ENCODE peak calls at places on chromosomes 4 and X, in four cellular contexts. I is fibroblast of the aortic adventitia, X is astrocyte of the spinal cord, T is transverse colon. E is an unnamed sample.

GRCh38 chr4:37873383-37873782 is 17.5 kb upstream of the TBC1D1 start:
- DNase-seq in T (no peak), I (peak; percentile 73), X (peak; percentile 73), E (peak; percentile 16)

GRCh38 chr4:105280338-105280809 is 133.7 kb downstream of the TET2 start:
- DNase-seq in I (peak; percentile 99), X (peak; percentile 93), T (no peak), E (peak; percentile 38)

GRCh38 chr4:99024481-99025275 is 29.2 kb downstream of the METAP1 start:
- DNase-seq in X (no peak), I (no peak), T (peak; percentile 48), E (no peak)

GRCh38 chrX:123976671-123977316 is 15.3 kb downstream of the STAG2 start:
- DNase-seq in X (peak; percentile 36), T (no peak), I (peak; percentile 69), E (no peak)

GRCh38 chr4:119858176-119858575 is 208.5 kb downstream of the MAD2L1 start:
- DNase-seq in T (no peak), I (peak; percentile 22), X (no peak), E (no peak)

GRCh38 chr4:96675916-96676315 is 836.0 kb downstream of the PDHA2 start:
- DNase-seq in I (no peak), T (no peak), X (peak; percentile 36), E (no peak)

GRCh38 chrX:106203315-106203714 is 35.2 kb downstream of the PWWP3B start:
- DNase-seq in X (no peak), T (no peak), I (no peak), E (no peak)

GRCh38 chrX:13747836-13748235 is 13.3 kb downstream of the OFD1 start:
- DNase-seq in T (peak; percentile 57), I (peak; percentile 87), X (peak; percentile 68), E (peak; percentile 21)

GRCh38 chr4:108540536-108540935 is 79.8 kb upstream of the RPL34 start:
- DNase-seq in T (no peak), I (no peak), X (no peak), E (peak; percentile 5)

GRCh38 chrX:17552251-17552650 is 177.3 kb downstream of the NHS start:
- DNase-seq in T (no peak), X (peak; percentile 37), I (peak; percentile 71), E (no peak)

GRCh38 chr4:184408021-184408710 is 66.2 kb downstream of the IRF2 start:
- DNase-seq in I (peak; percentile 76), X (peak; percentile 88), T (no peak), E (peak; percentile 47)

GRCh38 chr4:184404047-184404446 is 70.3 kb downstream of the IRF2 start:
- DNase-seq in I (no peak), X (no peak), T (no peak), E (no peak)

GRCh38 chr4:184408711-184409081 is 65.7 kb downstream of the IRF2 start:
- DNase-seq in X (no peak), T (no peak), I (no peak), E (no peak)

GRCh38 chr4:184409502-184409901 is 64.8 kb downstream of the IRF2 start:
- DNase-seq in I (no peak), X (no peak), T (no peak), E (no peak)

GRCh38 chr4:184406915-184407314 is 67.4 kb downstream of the IRF2 start:
- DNase-seq in I (peak; percentile 39), T (peak; percentile 62), X (no peak), E (no peak)
- H3K4me3 ChIP-seq in I (no peak overlapping the region), T (no peak overlapping the region), X (no peak overlapping the region), E (no peak overlapping the region)

DNA sequence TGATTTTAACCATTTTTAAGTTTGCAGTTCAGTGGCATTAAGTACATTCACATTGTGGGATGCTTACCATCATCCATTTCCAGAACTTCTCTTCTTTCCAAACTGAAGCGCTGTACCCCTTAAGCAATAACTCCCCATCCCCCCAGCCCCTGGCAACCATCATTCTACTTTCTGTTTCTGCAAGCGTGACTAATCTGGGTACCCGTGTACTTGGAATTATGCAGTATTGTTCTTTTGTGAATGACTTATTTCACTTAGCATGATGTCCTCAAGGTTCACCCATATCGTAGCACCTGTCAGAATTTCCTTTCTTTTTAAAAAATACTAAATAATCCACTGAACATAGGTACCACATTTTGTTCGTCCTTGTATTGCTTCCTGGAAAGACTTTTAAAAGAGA is 32.9 kb downstream of the USP9X start:
- DNase-seq in X (no peak), I (no peak), T (no peak), E (no peak)
- H3K4me3 ChIP-seq in X (no peak overlapping the region), I (no peak overlapping the region), T (no peak overlapping the region), E (no peak overlapping the region)

DNA sequence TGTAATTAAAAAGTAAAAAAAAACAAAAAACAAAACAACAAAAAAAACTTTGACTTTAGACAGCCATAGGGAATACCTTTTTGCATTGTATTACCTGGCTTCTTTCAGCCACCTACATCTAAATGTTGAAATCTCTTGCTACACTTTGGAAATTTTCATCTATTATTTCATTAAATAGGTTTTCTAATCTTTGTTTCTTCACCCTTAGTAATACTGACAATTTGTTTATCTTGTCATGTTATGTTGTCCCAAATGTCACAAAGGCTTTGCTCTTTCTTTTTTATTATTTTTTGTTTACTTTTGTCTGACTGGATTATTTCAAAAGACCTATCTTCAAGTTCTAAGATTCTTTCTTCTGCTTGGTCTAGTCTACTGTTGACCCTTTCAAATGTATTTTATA is 7.5 kb downstream of the PF4 start:
- DNase-seq in I (no peak), T (no peak), X (no peak), E (no peak)
- H3K4me3 ChIP-seq in I (no peak overlapping the region), T (no peak overlapping the region), X (no peak overlapping the region), E (no peak overlapping the region)

DNA sequence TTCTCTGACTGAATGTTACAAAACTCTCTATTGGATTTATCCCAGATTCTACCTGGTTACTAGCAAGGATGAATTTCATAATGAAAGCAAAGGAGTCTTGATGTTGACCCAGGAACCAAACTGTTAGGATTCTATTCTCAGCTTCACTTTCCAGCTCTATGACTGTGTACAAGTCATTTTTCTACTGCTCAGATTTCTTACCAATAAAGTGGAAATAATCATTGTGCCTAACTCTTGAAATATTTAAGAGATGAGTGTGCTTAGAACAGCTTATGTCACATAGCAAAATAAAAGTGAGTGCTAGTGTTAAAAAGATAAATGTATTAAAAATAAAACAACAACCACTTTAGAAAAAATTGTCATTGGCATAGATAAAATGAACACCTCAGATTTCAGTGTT is 45.6 kb downstream of the EPHA5 start:
- DNase-seq in T (no peak), I (peak; percentile 9), X (peak; percentile 36), E (no peak)
- H3K4me3 ChIP-seq in T (no peak overlapping the region), I (no peak overlapping the region), X (no peak overlapping the region), E (no peak overlapping the region)

DNA sequence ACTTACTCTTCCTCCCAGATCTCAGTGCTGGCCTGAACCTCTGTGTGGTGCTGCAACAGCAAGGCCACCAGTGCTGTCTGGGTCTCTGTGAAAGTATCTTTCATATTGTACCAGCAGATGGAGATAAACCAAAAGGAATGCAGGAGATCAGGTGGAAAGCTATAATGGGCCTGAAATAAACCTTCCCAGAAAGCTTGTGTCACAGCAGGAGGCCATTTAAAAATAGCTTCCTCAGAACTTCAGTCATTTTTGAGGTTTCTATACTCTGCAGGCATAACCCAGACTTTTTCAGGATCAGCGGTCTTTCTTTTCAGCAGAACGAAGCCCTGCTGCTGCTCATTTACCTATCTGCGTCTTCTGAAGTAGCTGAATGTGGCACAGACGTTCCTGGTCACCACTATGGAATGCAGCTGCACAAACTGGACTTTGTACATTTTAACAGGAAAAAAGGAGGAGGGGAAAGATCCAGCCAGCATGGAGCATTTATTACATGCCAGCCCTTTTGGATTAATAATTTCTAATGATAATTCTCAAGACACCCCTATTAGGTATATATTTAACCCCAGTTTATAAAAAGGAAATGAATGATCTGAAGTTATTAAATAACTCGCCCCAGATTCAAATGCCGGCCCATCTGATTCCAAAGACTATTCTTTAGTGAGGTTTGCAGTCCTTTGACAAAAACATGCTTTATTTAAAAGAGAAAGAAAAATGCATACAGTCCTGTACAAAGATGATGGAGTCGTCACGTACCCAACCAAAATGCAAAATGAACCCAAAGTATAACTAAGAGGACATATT is 119.7 kb downstream of the NFKB1 start:
- DNase-seq in I (peak; percentile 87), X (peak; percentile 95), T (peak; percentile 47), E (peak; percentile 69)
- H3K4me3 ChIP-seq in I (no peak overlapping the region), X (no peak overlapping the region), T (no peak overlapping the region), E (no peak overlapping the region)

GRCh38 chr4:6221851-6222760 is 21.8 kb upstream of the JAKMIP1 start:
- DNase-seq in I (peak; percentile 3), X (peak; percentile 9), T (peak; percentile 16), E (no peak)
- H3K4me3 ChIP-seq in I (no peak overlapping the region), X (no peak overlapping the region), T (no peak overlapping the region), E (no peak overlapping the region)

GRCh38 chr4:47526281-47526680 is 41.2 kb downstream of the ATP10D start:
- DNase-seq in I (peak; percentile 73), X (peak; percentile 55), T (no peak), E (no peak)

GRCh38 chr4:47530801-47531200 is 45.7 kb downstream of the ATP10D start:
- DNase-seq in X (no peak), I (no peak), T (no peak), E (no peak)

GRCh38 chr4:47519239-47519883 is 34.3 kb downstream of the ATP10D start:
- DNase-seq in X (peak; percentile 73), T (no peak), I (no peak), E (no peak)

GRCh38 chr4:47528651-47529050 is 43.6 kb downstream of the ATP10D start:
- DNase-seq in X (peak; percentile 87), I (peak; percentile 66), T (no peak), E (no peak)

DNA sequence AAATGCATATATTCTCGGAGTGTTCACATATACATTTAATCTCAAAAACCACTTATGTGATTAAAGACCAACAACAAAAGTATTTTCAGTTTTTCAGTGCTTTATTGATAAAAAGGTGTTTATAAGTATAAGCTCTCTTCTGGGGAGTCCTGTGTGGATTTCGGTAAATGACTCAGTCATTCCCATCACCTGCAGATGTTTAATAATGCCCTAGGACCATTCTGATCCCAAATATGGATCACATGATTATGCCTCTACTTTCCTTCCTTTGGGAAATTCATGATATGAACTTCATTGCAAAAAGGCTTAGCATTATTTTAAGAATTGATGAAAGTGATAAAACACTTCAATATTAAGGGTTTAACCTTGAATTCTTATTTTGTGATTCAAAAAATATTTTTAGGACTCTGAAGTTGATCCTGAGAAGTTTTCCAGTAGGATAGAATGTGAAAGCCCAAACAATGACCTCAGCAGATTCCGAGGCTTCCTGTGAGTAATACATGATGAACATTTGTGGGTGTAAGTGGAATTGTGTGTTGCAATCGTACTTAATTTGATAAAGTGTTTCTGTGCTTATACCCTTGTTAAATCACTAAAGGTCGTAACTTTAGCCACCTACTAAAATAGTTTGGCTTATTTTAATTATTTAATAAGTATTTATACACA is 40.2 kb downstream of the ATP10D start:
- DNase-seq in X (peak; percentile 93), T (no peak), I (peak; percentile 97), E (peak; percentile 82)
- H3K4me3 ChIP-seq in X (no peak overlapping the region), T (no peak overlapping the region), I (no peak overlapping the region), E (no peak overlapping the region)

E was measured in kidney epithelial cell.